ENCODE peak calls at places on chromosomes 3 and 15, in seven cellular contexts. Z is left lung, D is GM23338, S is AG04449, R is fibroblast of mammary gland, A is WTC11, Y is GM13976. B is an unnamed sample.
A peak's percentile ranks its signal among the peaks of the same experiment; 100 is the strongest.

GRCh38 chr3:112086857-112087524 is 802 bp downstream of the C3orf52 start:
- DNase-seq in Z (no peak), D (peak; percentile 19), S (no peak), R (peak; percentile 50), A (no peak), Y (no peak), B (no peak)

GRCh38 chr15:60255390-60255789 is 142.4 kb downstream of the ANXA2 start:
- DNase-seq in Z (no peak), D (no peak), S (no peak), R (peak; percentile 28), A (no peak), Y (peak; percentile 36), B (no peak)

GRCh38 chr15:81133782-81134461 is at the start of gene CFAP161:
- DNase-seq in Z (peak; percentile 85), D (peak; percentile 96), S (no peak), R (peak; percentile 75), A (peak; percentile 95), Y (peak; percentile 53), B (peak; percentile 84)

GRCh38 chr3:168336276-168336675 is 240.6 kb upstream of the GOLIM4 start:
- DNase-seq in Z (no peak), D (no peak), S (no peak), R (no peak), A (no peak), Y (no peak), B (no peak)

GRCh38 chr15:63476229-63476632 is 28.2 kb upstream of the USP3 start:
- DNase-seq in Z (no peak), D (no peak), S (peak; percentile 91), R (peak; percentile 100), A (no peak), Y (no peak), B (no peak)

GRCh38 chr3:152376351-152377183 is 107.8 kb downstream of the MBNL1 start:
- DNase-seq in Z (no peak), D (no peak), S (peak; percentile 63), R (peak; percentile 68), A (no peak), Y (peak; percentile 21), B (no peak)

GRCh38 chr3:49761661-49762060 is 24.7 kb downstream of the IP6K1 start:
- DNase-seq in Z (no peak), D (no peak), S (no peak), R (no peak), A (no peak), Y (no peak), B (no peak)

GRCh38 chr3:47542614-47543173 is 29.2 kb upstream of the ELP6 start:
- DNase-seq in Z (no peak), D (no peak), S (no peak), R (peak; percentile 60), A (no peak), Y (no peak), B (no peak)

GRCh38 chr3:194606941-194607340 is 26.3 kb downstream of the TMEM44 start:
- DNase-seq in Z (no peak), D (no peak), S (no peak), R (no peak), A (no peak), Y (no peak), B (no peak)

GRCh38 chr15:73930790-73931281 is 4.6 kb downstream of the LOXL1 start:
- DNase-seq in Z (no peak), D (no peak), S (no peak), R (peak; percentile 96), A (no peak), Y (no peak), B (no peak)

GRCh38 chr3:63528325-63529000 is 124.0 kb upstream of the SNTN start:
- DNase-seq in Z (no peak), D (no peak), S (no peak), R (no peak), A (no peak), Y (no peak), B (no peak)

GRCh38 chr3:41198526-41198925 is 779 bp upstream of the CTNNB1 start:
- DNase-seq in Z (no peak), D (no peak), S (no peak), R (no peak), A (no peak), Y (no peak), B (no peak)

GRCh38 chr3:156838035-156838434 is 11.9 kb downstream of the LEKR1 start:
- DNase-seq in Z (no peak), D (no peak), S (no peak), R (no peak), A (no peak), Y (no peak), B (no peak)

DNA sequence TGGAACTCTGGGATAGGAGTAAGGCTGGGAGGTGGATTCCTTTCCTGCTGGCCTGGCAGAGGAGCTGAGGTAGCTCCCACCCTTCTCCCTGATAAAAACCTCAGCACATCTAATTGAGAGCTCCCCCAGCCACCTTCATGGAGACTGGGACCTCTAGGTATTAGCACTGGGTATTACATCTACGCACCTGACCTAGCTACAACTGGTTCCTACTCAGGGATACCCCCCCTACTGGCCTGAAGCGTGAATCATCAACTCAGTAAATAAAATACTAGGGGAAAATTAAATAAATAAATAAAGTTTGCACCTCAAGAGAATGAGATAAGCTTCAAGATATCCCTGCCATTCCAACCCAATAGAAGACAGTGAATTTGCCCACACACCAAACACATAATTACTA is 140.4 kb downstream of the NEK10 start:
- DNase-seq in Z (no peak), D (peak; percentile 90), S (no peak), R (no peak), A (peak; percentile 44), Y (no peak), B (no peak)
- TF ChIP-seq CTCF in Z (no peak), D (peak; percentile 74), S (no peak), R (peak; percentile 18), A (peak; percentile 63), Y (no peak), B (no peak)

DNA sequence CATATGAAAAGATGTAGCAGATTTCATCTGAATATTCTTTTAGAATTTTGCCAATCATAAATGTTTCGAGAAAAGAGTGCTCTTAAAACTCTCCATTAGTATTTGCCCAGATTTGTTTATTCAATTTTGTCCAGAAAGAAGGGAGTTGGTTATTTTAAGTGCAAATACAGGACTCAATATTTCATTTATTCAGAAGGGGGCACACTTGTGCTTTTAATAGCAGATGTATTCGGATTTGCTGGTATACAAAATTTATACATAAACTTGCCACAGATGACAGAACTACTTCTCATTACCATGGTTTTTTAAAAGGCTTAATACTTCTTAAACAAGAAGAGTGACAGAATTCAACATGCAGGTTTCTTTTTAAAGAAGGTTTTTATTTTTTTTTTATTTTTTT is 69.8 kb upstream of the GRM7 start:
- DNase-seq in Z (no peak), D (no peak), S (no peak), R (no peak), A (no peak), Y (no peak), B (no peak)
- TF ChIP-seq CTCF in Z (no peak), D (no peak), S (no peak), R (no peak), A (no peak), Y (no peak), B (peak; percentile 38)

DNA sequence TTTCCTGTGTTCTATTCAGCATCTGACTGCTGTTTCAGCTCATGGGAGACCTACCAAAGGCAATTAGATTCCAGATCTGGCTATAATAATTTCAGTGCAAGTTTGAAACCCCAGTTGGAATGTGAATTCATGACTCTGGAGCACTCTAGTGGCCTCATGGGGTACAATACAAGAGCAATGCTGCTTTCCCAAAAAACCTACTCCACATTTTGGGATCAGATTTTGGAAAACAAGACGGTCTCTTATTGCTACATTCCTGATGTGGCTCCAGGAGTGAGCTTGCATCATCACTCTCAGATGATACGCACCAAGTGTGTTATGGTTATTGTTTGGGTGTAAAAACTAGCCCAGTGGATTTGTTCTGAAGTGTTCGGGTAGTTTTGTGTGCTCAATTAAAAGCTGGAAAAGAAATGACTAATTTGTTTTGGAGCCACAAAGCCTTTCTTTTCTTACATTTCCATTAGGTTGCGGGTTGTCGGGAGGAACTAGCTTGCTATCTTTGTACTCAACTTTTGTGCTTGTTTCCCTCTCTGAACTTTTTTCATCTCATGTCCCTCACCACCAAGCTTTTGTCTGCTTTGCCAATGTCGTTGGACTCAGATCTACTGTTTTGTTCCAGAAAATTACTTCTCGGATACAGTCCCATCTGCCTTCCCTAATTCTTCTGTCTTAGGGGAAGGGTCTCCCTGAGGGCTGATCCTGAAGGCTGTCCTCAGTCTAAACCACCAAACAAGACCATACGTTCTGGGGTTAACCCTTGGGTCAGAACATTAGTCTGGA is 272.1 kb downstream of the BBX start:
- DNase-seq in Z (no peak), D (peak; percentile 10), S (no peak), R (peak; percentile 58), A (no peak), Y (no peak), B (no peak)
- TF ChIP-seq CTCF in Z (no peak), D (peak; percentile 43), S (no peak), R (peak; percentile 48), A (no peak), Y (no peak), B (no peak)

DNA sequence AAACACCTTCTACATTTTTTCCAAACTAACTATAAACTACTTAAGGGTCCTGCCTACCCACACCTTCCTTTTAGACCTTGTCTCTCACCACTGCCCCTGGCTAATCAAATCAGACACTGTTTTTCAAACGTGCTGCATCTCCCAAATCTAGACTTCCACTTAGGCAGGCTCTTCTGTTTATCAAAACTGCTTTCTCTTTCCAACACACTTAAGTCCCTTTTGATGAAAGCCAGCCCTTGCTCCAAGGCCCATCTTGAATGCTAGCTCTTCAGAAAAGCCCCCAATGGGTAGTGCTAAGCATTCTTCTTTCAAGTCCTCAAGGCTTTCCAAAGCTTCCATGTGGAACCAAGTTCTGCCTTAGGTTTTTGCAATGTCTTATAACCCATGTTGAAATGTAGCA is 888.3 kb downstream of the TUSC7 start:
- DNase-seq in Z (no peak), D (no peak), S (no peak), R (no peak), A (no peak), Y (no peak), B (no peak)
- TF ChIP-seq CTCF in Z (no peak), D (no peak), S (no peak), R (no peak), A (no peak), Y (no peak), B (no peak)

GRCh38 chr15:65751431-65751830 is 40.7 kb downstream of the DENND4A start:
- DNase-seq in Z (no peak), D (no peak), S (no peak), R (no peak), A (no peak), Y (no peak), B (no peak)
- TF ChIP-seq CTCF in Z (no peak), D (no peak), S (no peak), R (no peak), A (no peak), Y (no peak), B (no peak)

B was measured in D721Med.